ENCODE peak calls at places on chromosome 13, in five cellular contexts. W is GM19239, B is Peyer's patch, V is ELF-1, G is astrocyte of the spinal cord. I is an unnamed sample.

GRCh38 chr13:40063743-40064142 is 408.3 kb downstream of the COG6 start:
- DNase-seq in W (no peak), B (no peak), V (no peak), G (no peak), I (no peak)

GRCh38 chr13:35858665-35859064 is 272.5 kb downstream of the DCLK1 start:
- DNase-seq in W (no peak), B (no peak), V (no peak), G (no peak), I (no peak)

GRCh38 chr13:24196593-24197197 is 36.2 kb downstream of the SPATA13 start:
- DNase-seq in W (no peak), B (no peak), V (no peak), G (no peak), I (no peak)

GRCh38 chr13:92463134-92463533 is 763.5 kb upstream of the GPC6 start:
- DNase-seq in W (no peak), B (no peak), V (no peak), G (no peak), I (no peak)

GRCh38 chr13:27599845-27600553 is 20.3 kb downstream of the LNX2 start:
- DNase-seq in W (no peak), B (no peak), V (peak), G (peak), I (no peak)

GRCh38 chr13:82758056-82758455 is 1124.2 kb downstream of the SLITRK1 start:
- DNase-seq in W (no peak), B (no peak), V (peak), G (no peak), I (no peak)

GRCh38 chr13:79909664-79910063 is 428.7 kb downstream of the NDFIP2 start:
- DNase-seq in W (no peak), B (no peak), V (no peak), G (no peak), I (no peak)

GRCh38 chr13:33610471-33611015 is 207.4 kb upstream of the RFC3 start:
- DNase-seq in W (no peak), B (peak), V (peak), G (peak), I (no peak)

GRCh38 chr13:36981156-36981743 is 17.9 kb downstream of the ALG5 start:
- DNase-seq in W (no peak), B (no peak), V (no peak), G (peak), I (no peak)

GRCh38 chr13:111183087-111183645 is 68.1 kb downstream of the ARHGEF7 start:
- DNase-seq in W (no peak), B (no peak), V (no peak), G (no peak), I (no peak)

GRCh38 chr13:99307648-99308339 is 595 bp upstream of the GPR183 start:
- DNase-seq in W (no peak), B (peak), V (peak), G (peak), I (no peak)

GRCh38 chr13:30730526-30730925 is 4.8 kb upstream of the ALOX5AP start:
- DNase-seq in W (no peak), B (no peak), V (peak), G (no peak), I (no peak)

GRCh38 chr13:76481738-76482137 is 404.5 kb downstream of the KCTD12 start:
- DNase-seq in W (no peak), B (no peak), V (no peak), G (peak), I (no peak)

GRCh38 chr13:75399168-75399878 is 82.6 kb downstream of the TBC1D4 start:
- DNase-seq in W (no peak), B (no peak), V (no peak), G (peak), I (no peak)

GRCh38 chr13:40290758-40291157 is 375.7 kb downstream of the FOXO1 start:
- DNase-seq in W (no peak), B (no peak), V (no peak), G (no peak), I (no peak)

GRCh38 chr13:79871594-79871993 is 390.6 kb downstream of the NDFIP2 start:
- DNase-seq in W (no peak), B (no peak), V (no peak), G (no peak), I (no peak)

GRCh38 chr13:57878291-57878690 is 246.7 kb downstream of the PCDH17 start:
- DNase-seq in W (no peak), B (no peak), V (no peak), G (no peak), I (no peak)

GRCh38 chr13:37446503-37446902 is 152.1 kb downstream of the POSTN start:
- DNase-seq in W (no peak), B (no peak), V (no peak), G (peak), I (no peak)

GRCh38 chr13:51804295-51805172 is 571 bp upstream of the DHRS12 start:
- DNase-seq in W (no peak), B (peak), V (no peak), G (no peak), I (no peak)

GRCh38 chr13:99465454-99465853 is 35.8 kb upstream of the TM9SF2 start:
- DNase-seq in W (no peak), B (no peak), V (no peak), G (no peak), I (no peak)

GRCh38 chr13:77500094-77500493 is 35.4 kb upstream of the SCEL start:
- DNase-seq in W (no peak), B (no peak), V (no peak), G (no peak), I (no peak)

GRCh38 chr13:39765801-39766463 is 110.5 kb downstream of the COG6 start:
- DNase-seq in W (no peak), B (peak), V (peak), G (peak), I (no peak)

GRCh38 chr13:81377926-81378325 is 1037.0 kb upstream of the SPRY2 start:
- DNase-seq in W (no peak), B (no peak), V (no peak), G (no peak), I (no peak)

GRCh38 chr13:86584301-86584700 is 785.1 kb upstream of the SLITRK6 start:
- DNase-seq in W (no peak), B (no peak), V (no peak), G (no peak), I (no peak)

GRCh38 chr13:19324325-19324724 is 142.7 kb upstream of the TUBA3C start:
- DNase-seq in W (no peak), B (no peak), V (no peak), G (no peak), I (no peak)

GRCh38 chr13:71115301-71115700 is 751.7 kb downstream of the DACH1 start:
- DNase-seq in W (no peak), B (no peak), V (no peak), G (peak), I (no peak)

GRCh38 chr13:32695602-32696250 is 109.5 kb downstream of the PDS5B start:
- DNase-seq in W (no peak), B (no peak), V (no peak), G (peak), I (no peak)

GRCh38 chr13:81302677-81303076 is 961.8 kb upstream of the SPRY2 start:
- DNase-seq in W (no peak), B (no peak), V (no peak), G (no peak), I (no peak)

GRCh38 chr13:100387416-100387815 is 201.2 kb downstream of the GGACT start:
- DNase-seq in W (no peak), B (no peak), V (no peak), G (peak), I (no peak)

GRCh38 chr13:93227906-93228801 is 1.5 kb downstream of the GPC6 start:
- DNase-seq in W (no peak), B (peak), V (peak), G (peak), I (peak)

GRCh38 chr13:50793026-50793425 is 50.5 kb downstream of the DLEU7 start:
- DNase-seq in W (no peak), B (no peak), V (no peak), G (no peak), I (no peak)

GRCh38 chr13:113764793-113765190 is 5.8 kb downstream of the TMEM255B start:
- DNase-seq in W (no peak), B (peak), V (no peak), G (no peak), I (no peak)

GRCh38 chr13:110331362-110331761 is 24.3 kb downstream of the COL4A2 start:
- DNase-seq in W (no peak), B (peak), V (no peak), G (peak), I (no peak)

GRCh38 chr13:62551588-62551987 is 1135.9 kb upstream of the PCDH20 start:
- DNase-seq in W (no peak), B (no peak), V (peak), G (no peak), I (no peak)

GRCh38 chr13:54945978-54946377 is 1917.4 kb downstream of the OLFM4 start:
- DNase-seq in W (no peak), B (no peak), V (no peak), G (no peak), I (no peak)